ENCODE peak calls at places on chromosomes 5 and 9, in nine cellular contexts. W, A, V, S, I, F, P, M and G are unnamed samples. For H3K4me1, the result is how much of the 10 kb centered on the place peaks cover.

GRCh38 chr5:158155811-158156495 is 297.0 kb upstream of the CLINT1 start:
- DNase-seq in I (no peak), A (no peak), M (no peak), P (no peak), W (no peak), F (no peak), S (no peak), V (no peak), G (no peak)

GRCh38 chr9:80550181-80550580 is 978.4 kb downstream of the TLE4 start:
- DNase-seq in I (no peak), M (no peak), W (no peak), V (no peak), S (no peak), A (no peak), P (no peak), F (no peak), G (no peak)

GRCh38 chr9:135243201-135244190 is 156.0 kb downstream of the OLFM1 start:
- DNase-seq in A (no peak), I (no peak), S (no peak), M (no peak), W (no peak), F (no peak), V (no peak), P (peak), G (no peak)

GRCh38 chr5:138468133-138468965 is 3.1 kb downstream of the EGR1 start:
- DNase-seq in W (no peak), I (peak), P (no peak), M (no peak), F (peak), V (no peak), S (no peak), A (no peak), G (no peak)

GRCh38 chr5:51382508-51382758 is 815 bp upstream of the ISL1 start:
- DNase-seq in A (no peak), W (no peak), M (peak), V (no peak), F (no peak), P (no peak), I (no peak), S (no peak), G (no peak)

GRCh38 chr5:133253076-133253475 is 201.3 kb downstream of the HSPA4 start:
- DNase-seq in A (no peak), P (peak), I (no peak), S (no peak), M (no peak), V (no peak), F (no peak), W (no peak), G (no peak)

GRCh38 chr5:154472871-154473580 is 5.0 kb downstream of the HAND1 start:
- DNase-seq in S (peak), A (no peak), P (no peak), I (no peak), M (peak), W (peak), V (no peak), F (no peak), G (no peak)

GRCh38 chr5:135934939-135935338 is 19.8 kb downstream of the LECT2 start:
- DNase-seq in F (no peak), S (no peak), V (no peak), A (no peak), P (no peak), I (peak), M (peak), W (peak), G (no peak)

GRCh38 chr5:171369056-171369455 is 18.6 kb upstream of the NPM1 start:
- DNase-seq in W (no peak), A (no peak), P (no peak), I (no peak), F (no peak), S (no peak), M (no peak), V (no peak), G (no peak)

GRCh38 chr5:76714771-76715483 is 999 bp upstream of the F2R start:
- DNase-seq in F (no peak), V (no peak), S (peak), M (peak), W (no peak), A (no peak), I (peak), P (no peak), G (no peak)

GRCh38 chr5:12668564-12668963 is 764.3 kb upstream of the CTNND2 start:
- DNase-seq in P (no peak), F (no peak), S (no peak), W (no peak), M (no peak), I (no peak), A (no peak), V (no peak), G (no peak)

GRCh38 chr9:131503626-131504465 is 1.1 kb downstream of the POMT1 start:
- DNase-seq in P (no peak), V (no peak), A (no peak), I (peak), M (peak), F (no peak), W (no peak), S (no peak), G (no peak)

GRCh38 chr9:96383165-96383939 is at the start of gene SLC35D2:
- DNase-seq in V (peak), M (peak), W (peak), I (peak), A (peak), P (peak), F (no peak), S (peak), G (peak)

GRCh38 chr9:129234491-129234890 is 56.4 kb upstream of the IER5L start:
- DNase-seq in F (no peak), S (no peak), P (peak), M (no peak), A (no peak), W (no peak), I (no peak), V (no peak), G (no peak)

GRCh38 chr9:115978739-115979138 is 174.9 kb upstream of the PAPPA start:
- DNase-seq in P (no peak), I (no peak), M (no peak), A (no peak), V (no peak), S (no peak), W (peak), F (no peak), G (no peak)

GRCh38 chr9:126440938-126441337 is 114.3 kb downstream of the MVB12B start:
- DNase-seq in W (peak), A (no peak), F (no peak), I (no peak), P (no peak), V (no peak), S (no peak), M (no peak), G (no peak)

GRCh38 chr9:29214162-29214520 is 1640.9 kb upstream of the C9orf72 start:
- DNase-seq in M (peak), P (no peak), S (no peak), I (peak), A (no peak), W (no peak), F (no peak), V (no peak), G (no peak)

GRCh38 chr5:96729156-96729555 is 67.0 kb downstream of the CAST start:
- DNase-seq in W (no peak), A (no peak), I (no peak), P (no peak), S (no peak), V (no peak), M (no peak), F (no peak), G (no peak)

GRCh38 chr5:68216737-68217231 is 1.2 kb downstream of the PIK3R1 start:
- DNase-seq in S (no peak), M (no peak), W (peak), P (no peak), A (no peak), F (no peak), V (no peak), I (no peak), G (no peak)

GRCh38 chr5:56011835-56012234 is 17.1 kb upstream of the IL6ST start:
- DNase-seq in M (no peak), A (no peak), P (no peak), F (no peak), S (no peak), I (no peak), W (peak), V (no peak), G (no peak)

GRCh38 chr9:135857371-135857786 is 50.0 kb downstream of the CAMSAP1 start:
- DNase-seq in M (no peak), F (no peak), I (no peak), V (no peak), P (no peak), W (peak), A (no peak), S (no peak), G (no peak)

GRCh38 chr5:160685695-160686094 is 166.3 kb downstream of the ATP10B start:
- DNase-seq in W (no peak), I (peak), S (no peak), F (no peak), M (peak), V (no peak), P (no peak), A (no peak), G (no peak)

GRCh38 chr5:34491251-34491620 is 164.9 kb upstream of the RAI14 start:
- DNase-seq in F (no peak), A (no peak), S (no peak), V (no peak), I (no peak), P (no peak), M (peak), W (no peak), G (no peak)

GRCh38 chr9:71706172-71706571 is 62.1 kb downstream of the CEMIP2 start:
- DNase-seq in M (no peak), A (no peak), W (no peak), V (no peak), I (no peak), P (no peak), F (no peak), S (no peak), G (no peak)

GRCh38 chr5:37638897-37639296 is 200.9 kb downstream of the GDNF start:
- DNase-seq in F (no peak), W (peak), S (no peak), P (no peak), M (no peak), A (no peak), I (no peak), V (no peak), G (no peak)

GRCh38 chr5:146076455-146076854 is 28.9 kb downstream of the PLAC8L1 start:
- DNase-seq in A (no peak), P (no peak), F (no peak), M (peak), V (no peak), S (no peak), I (no peak), W (no peak), G (no peak)

GRCh38 chr9:135655317-135656003 is 7.6 kb upstream of the LCN9 start:
- DNase-seq in V (peak), F (no peak), W (no peak), I (no peak), A (no peak), P (no peak), S (no peak), M (no peak), G (no peak)

GRCh38 chr5:533243-534005 is 9.2 kb upstream of the SLC9A3 start:
- DNase-seq in P (peak), F (no peak), W (no peak), S (no peak), A (peak), M (no peak), V (no peak), I (no peak), G (no peak)

GRCh38 chr5:173330151-173330855 is 2.1 kb upstream of the STC2 start:
- DNase-seq in W (no peak), A (no peak), V (no peak), S (no peak), F (no peak), M (peak), P (no peak), I (peak), G (no peak)

GRCh38 chr5:151798674-151799073 is 26.9 kb downstream of the G3BP1 start:
- DNase-seq in W (no peak), P (no peak), S (no peak), M (no peak), F (no peak), I (no peak), A (no peak), V (no peak), G (no peak)

GRCh38 chr5:102536323-102536928 is 37.6 kb upstream of the SLCO6A1 start:
- DNase-seq in M (no peak), S (no peak), P (no peak), I (peak), V (no peak), F (peak), W (no peak), A (no peak), G (no peak)

GRCh38 chr5:16578474-16578883 is 38.3 kb downstream of the RETREG1 start:
- DNase-seq in A (no peak), S (no peak), V (no peak), M (no peak), F (no peak), I (no peak), P (no peak), W (no peak), G (no peak)

GRCh38 chr9:88643931-88644330 is 109.0 kb downstream of the NXNL2 start:
- DNase-seq in W (no peak), P (no peak), A (no peak), I (no peak), V (no peak), F (no peak), M (no peak), S (no peak), G (no peak)

GRCh38 chr9:31671011-31671410 is 713.4 kb upstream of the ACO1 start:
- DNase-seq in I (no peak), V (no peak), W (no peak), A (no peak), P (no peak), F (no peak), M (no peak), S (no peak), G (no peak)

GRCh38 chr5:7478459-7478858 is 82.5 kb downstream of the ADCY2 start:
- DNase-seq in I (no peak), P (no peak), V (no peak), W (no peak), A (no peak), F (no peak), M (no peak), S (no peak), G (no peak)

DNA sequence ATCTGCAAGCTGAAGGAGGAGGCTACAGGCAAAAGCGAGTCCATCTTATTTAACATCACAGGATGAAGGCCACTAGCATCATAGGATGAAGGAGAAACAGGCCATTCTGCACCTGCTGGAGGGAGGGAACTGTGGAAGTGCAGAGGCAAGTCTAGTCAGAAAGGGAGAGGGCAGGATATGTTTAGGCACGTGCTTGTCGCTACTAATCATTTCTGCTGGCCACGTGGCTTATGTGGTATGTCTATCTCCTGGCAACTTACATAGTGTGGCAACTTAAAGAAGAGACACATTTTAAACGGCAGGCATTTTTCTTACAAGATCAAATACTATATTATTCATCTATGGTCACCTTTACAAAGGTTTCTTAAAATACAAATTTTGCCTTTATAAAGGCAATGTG is 74.0 kb downstream of the GNAQ start:
- DNase-seq in F (no peak), P (no peak), V (no peak), A (no peak), W (no peak), M (no peak), I (no peak), S (no peak), G (no peak)
- H3K4me1 ChIP-seq in F (under half), P (half or more), V (under half), A (under half), W (under half), M (under half), I (under half), S (under half), G (under half)

DNA sequence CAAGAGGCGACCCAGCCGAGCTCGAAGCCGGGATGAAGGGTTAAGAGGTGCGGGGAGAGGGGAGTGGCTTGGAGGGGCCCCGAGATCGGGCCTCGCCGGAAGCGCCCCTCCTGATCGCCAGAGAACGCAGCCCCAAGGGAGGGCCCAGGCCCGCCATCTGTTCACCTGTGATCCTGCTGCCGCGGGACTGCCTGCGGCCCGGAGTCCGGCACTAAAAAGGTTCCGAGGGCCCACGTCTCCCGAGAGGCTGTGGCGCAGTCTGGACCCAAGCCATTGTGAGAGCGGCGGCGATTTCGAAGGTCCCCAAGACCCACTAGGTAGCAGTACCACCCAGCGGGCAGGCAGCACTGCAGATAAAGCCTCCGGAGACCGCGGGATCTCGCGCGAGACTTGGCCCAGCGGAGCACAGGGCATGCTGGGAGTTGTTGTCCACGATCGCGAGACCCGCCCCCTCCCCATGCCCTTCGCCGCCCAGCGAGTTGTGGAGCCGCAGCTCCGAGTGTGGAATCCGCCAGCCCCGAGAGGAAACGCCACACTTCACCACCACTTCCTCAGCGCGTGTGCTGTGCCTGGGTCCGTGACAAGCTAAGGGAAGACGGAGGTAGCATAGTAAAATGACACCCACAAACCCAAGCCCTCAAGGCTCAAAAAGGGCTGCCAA is at the start of gene KIAA1191:
- DNase-seq in I (peak), S (peak), W (peak), V (peak), F (peak), M (peak), A (peak), P (peak), G (peak)
- TF ChIP-seq CTCF in I (peak), S (no peak), W (no peak), V (no peak), F (peak), M (peak), A (no peak), P (peak), G (peak)

GRCh38 chr5:74200560-74200959 is 440.0 kb downstream of the ENC1 start:
- DNase-seq in F (no peak), W (no peak), P (no peak), S (no peak), V (no peak), I (no peak), A (no peak), M (no peak), G (no peak)

GRCh38 chr5:74196233-74196632 is 444.3 kb downstream of the ENC1 start:
- DNase-seq in W (no peak), I (no peak), M (no peak), F (no peak), V (no peak), A (no peak), P (no peak), S (no peak), G (no peak)

GRCh38 chr5:74199436-74200210 is 440.9 kb downstream of the ENC1 start:
- DNase-seq in S (no peak), M (no peak), A (no peak), I (peak), V (no peak), W (peak), P (no peak), F (no peak), G (no peak)

GRCh38 chr5:74199005-74199404 is 441.5 kb downstream of the ENC1 start:
- DNase-seq in V (no peak), A (no peak), I (no peak), P (no peak), S (no peak), W (no peak), M (no peak), F (no peak), G (no peak)

DNA sequence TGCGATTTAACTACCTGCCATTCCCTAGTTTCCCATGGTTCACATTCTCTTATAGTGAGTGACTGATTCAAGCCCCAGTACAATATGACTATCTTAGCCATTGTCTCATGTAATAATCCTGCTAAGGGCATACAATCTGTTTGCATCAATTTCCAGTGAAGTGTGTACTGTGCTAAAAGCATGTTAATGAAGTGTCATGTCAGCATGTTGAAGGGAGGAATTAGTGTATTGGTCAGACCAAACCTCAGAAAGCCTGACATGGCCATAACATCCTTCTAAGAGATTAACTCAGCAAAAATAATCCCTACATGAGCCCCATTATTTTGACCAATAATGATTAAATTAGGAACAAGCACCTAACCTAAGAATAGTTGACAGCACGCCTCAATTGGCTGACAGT is 442.4 kb downstream of the ENC1 start:
- DNase-seq in F (no peak), S (no peak), M (no peak), I (no peak), A (no peak), P (no peak), V (no peak), W (no peak), G (no peak)
- H3K4me1 ChIP-seq in F (under half), S (under half), M (under half), I (under half), A (under half), P (under half), V (under half), W (under half), G (under half)

GRCh38 chr9:121331549-121331948 is 38.5 kb downstream of the STOM start:
- DNase-seq in F (no peak), I (no peak), S (no peak), P (no peak), A (no peak), V (no peak), M (no peak), W (no peak), G (no peak)

GRCh38 chr9:121328876-121329681 is 41.0 kb downstream of the STOM start:
- DNase-seq in S (no peak), W (no peak), M (no peak), A (no peak), F (no peak), I (no peak), V (no peak), P (no peak), G (no peak)

GRCh38 chr9:121333950-121334773 is 35.9 kb downstream of the STOM start:
- DNase-seq in F (no peak), S (no peak), A (no peak), M (no peak), P (no peak), I (no peak), W (no peak), V (no peak), G (no peak)

GRCh38 chr9:121328476-121328875 is 41.6 kb downstream of the STOM start:
- DNase-seq in S (no peak), M (no peak), W (no peak), A (no peak), P (no peak), I (no peak), F (no peak), V (no peak), G (no peak)

DNA sequence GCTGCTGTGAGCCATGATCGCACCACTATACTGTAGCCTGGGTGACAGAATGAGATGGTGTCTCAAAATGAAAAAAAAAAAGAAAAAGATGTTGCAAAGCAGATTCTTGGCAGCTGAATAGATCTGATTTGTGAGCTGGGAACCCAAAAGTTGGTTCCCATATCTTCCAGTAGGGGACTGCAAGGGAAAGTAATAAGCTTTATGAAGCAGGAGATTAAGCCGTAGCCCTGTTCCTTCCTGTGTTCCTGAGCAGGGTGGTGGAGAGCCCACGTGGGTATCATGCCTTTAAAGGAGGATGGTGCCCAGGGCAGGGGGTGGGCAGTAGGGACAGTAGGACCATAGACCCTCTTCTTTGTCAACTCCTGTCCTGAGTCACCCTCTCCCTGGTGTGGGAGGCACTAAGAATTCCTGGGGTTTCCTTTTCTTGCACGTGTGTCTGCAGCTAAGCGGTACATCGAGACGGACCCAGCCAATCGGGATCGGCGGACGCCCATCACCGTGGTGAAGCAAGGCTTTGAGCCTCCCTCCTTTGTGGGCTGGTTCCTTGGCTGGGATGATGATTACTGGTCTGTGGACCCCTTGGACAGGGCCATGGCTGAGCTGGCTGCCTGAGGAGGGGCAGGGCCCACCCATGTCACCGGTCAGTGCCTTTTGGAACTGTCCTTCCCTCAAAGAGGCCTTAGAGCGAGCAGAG is 37.9 kb downstream of the STOM start:
- DNase-seq in P (no peak), S (no peak), I (no peak), A (no peak), M (no peak), W (no peak), V (no peak), F (no peak), G (no peak)
- TF ChIP-seq CTCF in P (peak), S (no peak), I (peak), A (no peak), M (peak), W (peak), V (peak), F (peak), G (peak)

GRCh38 chr5:89277791-89278190 is 394.8 kb upstream of the MEF2C start:
- DNase-seq in P (no peak), M (no peak), V (no peak), F (no peak), A (no peak), W (peak), I (no peak), S (no peak), G (no peak)
- H3K4me1 ChIP-seq in P (under half), M (under half), V (under half), F (under half), A (under half), W (under half), I (under half), S (under half), G (under half)